ENCODE peak calls at places on chromosomes 1 and 21, in six cellular contexts. J is NCI-H2171; Z is fibroblast of the aortic adventitia; X is neural crest cell; I is CD8-positive, alpha-beta T cell; W is stimulated activated CD8-positive, alpha-beta memory T cell treated with anti-CD3 and anti-CD28 coated beads, Interleukin-15, amount 100 ng/mL, for 24 hours. Q is an unnamed sample.

GRCh38 chr1:96473791-96474452 is 247.7 kb upstream of the PTBP2 start:
- DNase-seq in J (no peak), Z (peak; percentile 51), X (no peak), I (no peak), W (no peak), Q (peak; percentile 45)

GRCh38 chr1:8846263-8846662 is 28.8 kb upstream of the RERE start:
- DNase-seq in J (no peak), Z (no peak), X (no peak), I (no peak), W (no peak), Q (no peak)

GRCh38 chr1:90730247-90731022 is 13.3 kb upstream of the BARHL2 start:
- DNase-seq in J (no peak), Z (peak; percentile 10), X (no peak), I (no peak), W (no peak), Q (no peak)

GRCh38 chr1:47931395-47931794 is 65.8 kb downstream of the TRABD2B start:
- DNase-seq in J (no peak), Z (no peak), X (no peak), I (no peak), W (no peak), Q (no peak)

GRCh38 chr21:42598159-42598735 is 55.2 kb upstream of the PDE9A start:
- DNase-seq in J (no peak), Z (no peak), X (no peak), I (no peak), W (no peak), Q (no peak)

GRCh38 chr1:63368131-63368530 is 704 bp downstream of the ALG6 start:
- DNase-seq in J (no peak), Z (peak; percentile 17), X (no peak), I (no peak), W (no peak), Q (no peak)

GRCh38 chr1:222896630-222897526 is 82.0 kb downstream of the DISP1 start:
- DNase-seq in J (no peak), Z (peak; percentile 47), X (no peak), I (no peak), W (no peak), Q (peak; percentile 25)

GRCh38 chr1:110118636-110119396 is 6.6 kb downstream of the UBL4B start:
- DNase-seq in J (no peak), Z (peak; percentile 36), X (no peak), I (no peak), W (no peak), Q (no peak)

GRCh38 chr1:13922440-13922839 is 222.5 kb downstream of the PRDM2 start:
- DNase-seq in J (peak; percentile 13), Z (no peak), X (no peak), I (no peak), W (no peak), Q (no peak)

GRCh38 chr1:99979071-99979470 is 9.3 kb downstream of the SLC35A3 start:
- DNase-seq in J (no peak), Z (no peak), X (no peak), I (no peak), W (no peak), Q (no peak)

GRCh38 chr1:201640624-201641023 is 101.7 kb downstream of the NAV1 start:
- DNase-seq in J (no peak), Z (peak; percentile 96), X (no peak), I (no peak), W (no peak), Q (peak; percentile 75)